ENCODE peak calls at places on chromosome 19, in six cellular contexts. One of them, this sample, is unnamed.

GRCh38 chr19:27652281-27652680 is 1560.7 kb downstream of the UQCRFS1 start:
- DNase-seq in HepG2: no peak
- DNase-seq in GM12878: no peak
- DNase-seq in A549: no peak
- DNase-seq in endothelial cell of umbilical vein: no peak
- DNase-seq in K562: no peak
- DNase-seq in this sample: no peak

GRCh38 chr19:55693336-55693974 is 18.4 kb downstream of the EPN1 start:
- DNase-seq in HepG2: no peak
- DNase-seq in GM12878: no peak
- DNase-seq in A549: no peak
- DNase-seq in endothelial cell of umbilical vein: no peak
- DNase-seq in K562: no peak
- DNase-seq in this sample: no peak

GRCh38 chr19:52603558-52604207 is 33.6 kb downstream of the ZNF701 start:
- DNase-seq in HepG2: no peak
- DNase-seq in GM12878: no peak
- DNase-seq in A549: no peak
- DNase-seq in endothelial cell of umbilical vein: no peak
- DNase-seq in K562: no peak
- DNase-seq in this sample: peak; percentile 15

GRCh38 chr19:47391510-47392223 is 27.7 kb downstream of the MEIS3 start:
- DNase-seq in HepG2: peak; percentile 58
- DNase-seq in GM12878: peak; percentile 12
- DNase-seq in A549: peak; percentile 75
- DNase-seq in endothelial cell of umbilical vein: peak; percentile 60
- DNase-seq in K562: peak; percentile 83
- DNase-seq in this sample: peak; percentile 95

GRCh38 chr19:33394006-33394722 is 20.7 kb downstream of the CEBPG start:
- DNase-seq in HepG2: peak; percentile 55
- DNase-seq in GM12878: no peak
- DNase-seq in A549: no peak
- DNase-seq in endothelial cell of umbilical vein: no peak
- DNase-seq in K562: no peak
- DNase-seq in this sample: peak; percentile 83

GRCh38 chr19:43562698-43563241 is 12.6 kb downstream of the XRCC1 start:
- DNase-seq in HepG2: no peak
- DNase-seq in GM12878: peak; percentile 91
- DNase-seq in A549: no peak
- DNase-seq in endothelial cell of umbilical vein: peak; percentile 53
- DNase-seq in K562: no peak
- DNase-seq in this sample: peak; percentile 94

GRCh38 chr19:13066933-13067831 is 35.5 kb downstream of the LYL1 start:
- DNase-seq in HepG2: no peak
- DNase-seq in GM12878: no peak
- DNase-seq in A549: no peak
- DNase-seq in endothelial cell of umbilical vein: no peak
- DNase-seq in K562: no peak
- DNase-seq in this sample: no peak

GRCh38 chr19:39428309-39429112 is 7.2 kb downstream of the RPS16 start:
- DNase-seq in HepG2: peak; percentile 66
- DNase-seq in GM12878: no peak
- DNase-seq in A549: peak; percentile 81
- DNase-seq in endothelial cell of umbilical vein: peak; percentile 86
- DNase-seq in K562: no peak
- DNase-seq in this sample: no peak

GRCh38 chr19:33376423-33376822 is 2.9 kb downstream of the CEBPG start:
- DNase-seq in HepG2: peak; percentile 45
- DNase-seq in GM12878: no peak
- DNase-seq in A549: peak; percentile 81
- DNase-seq in endothelial cell of umbilical vein: peak; percentile 92
- DNase-seq in K562: no peak
- DNase-seq in this sample: no peak

GRCh38 chr19:40280608-40281221 is 4.4 kb downstream of the AKT2 start:
- DNase-seq in HepG2: no peak
- DNase-seq in GM12878: no peak
- DNase-seq in A549: no peak
- DNase-seq in endothelial cell of umbilical vein: no peak
- DNase-seq in K562: no peak
- DNase-seq in this sample: no peak

GRCh38 chr19:2175742-2176141 is 12.0 kb downstream of the DOT1L start:
- DNase-seq in HepG2: no peak
- DNase-seq in GM12878: no peak
- DNase-seq in A549: no peak
- DNase-seq in endothelial cell of umbilical vein: no peak
- DNase-seq in K562: no peak
- DNase-seq in this sample: no peak

GRCh38 chr19:45152504-45153338 is 8.1 kb downstream of the NKPD1 start:
- DNase-seq in HepG2: no peak
- DNase-seq in GM12878: no peak
- DNase-seq in A549: no peak
- DNase-seq in endothelial cell of umbilical vein: peak; percentile 48
- DNase-seq in K562: no peak
- DNase-seq in this sample: no peak

GRCh38 chr19:17510220-17510993 is 1.0 kb upstream of the PGLS start:
- DNase-seq in HepG2: no peak
- DNase-seq in GM12878: no peak
- DNase-seq in A549: no peak
- DNase-seq in endothelial cell of umbilical vein: peak; percentile 32
- DNase-seq in K562: peak; percentile 31
- DNase-seq in this sample: peak; percentile 46

GRCh38 chr19:28966737-28967401 is 246.1 kb downstream of the UQCRFS1 start:
- DNase-seq in HepG2: no peak
- DNase-seq in GM12878: no peak
- DNase-seq in A549: no peak
- DNase-seq in endothelial cell of umbilical vein: no peak
- DNase-seq in K562: no peak
- DNase-seq in this sample: no peak

GRCh38 chr19:46828484-46828883 is 22.2 kb downstream of the AP2S1 start:
- DNase-seq in HepG2: no peak
- DNase-seq in GM12878: no peak
- DNase-seq in A549: no peak
- DNase-seq in endothelial cell of umbilical vein: peak; percentile 30
- DNase-seq in K562: no peak
- DNase-seq in this sample: no peak

GRCh38 chr19:47230122-47230920 is 678 bp downstream of the BBC3 start:
- DNase-seq in HepG2: peak; percentile 32
- DNase-seq in GM12878: no peak
- DNase-seq in A549: no peak
- DNase-seq in endothelial cell of umbilical vein: peak; percentile 61
- DNase-seq in K562: peak; percentile 87
- DNase-seq in this sample: peak; percentile 86

GRCh38 chr19:44573647-44574046 is 39.7 kb upstream of the IGSF23 start:
- DNase-seq in HepG2: no peak
- DNase-seq in GM12878: no peak
- DNase-seq in A549: no peak
- DNase-seq in endothelial cell of umbilical vein: no peak
- DNase-seq in K562: peak; percentile 51
- DNase-seq in this sample: no peak

GRCh38 chr19:3423183-3423829 is 56.9 kb downstream of the NFIC start:
- DNase-seq in HepG2: no peak
- DNase-seq in GM12878: no peak
- DNase-seq in A549: no peak
- DNase-seq in endothelial cell of umbilical vein: peak; percentile 45
- DNase-seq in K562: peak; percentile 68
- DNase-seq in this sample: no peak

GRCh38 chr19:46660008-46660517 is 919 bp downstream of the DACT3 start:
- DNase-seq in HepG2: no peak
- DNase-seq in GM12878: no peak
- DNase-seq in A549: no peak
- DNase-seq in endothelial cell of umbilical vein: no peak
- DNase-seq in K562: peak; percentile 65
- DNase-seq in this sample: peak; percentile 62

GRCh38 chr19:15418112-15418587 is 638 bp downstream of the AKAP8L start:
- DNase-seq in HepG2: no peak
- DNase-seq in GM12878: no peak
- DNase-seq in A549: peak; percentile 21
- DNase-seq in endothelial cell of umbilical vein: no peak
- DNase-seq in K562: peak; percentile 43
- DNase-seq in this sample: no peak

GRCh38 chr19:53172892-53173291 is 14.0 kb upstream of the ZNF347 start:
- DNase-seq in HepG2: peak; percentile 12
- DNase-seq in GM12878: no peak
- DNase-seq in A549: no peak
- DNase-seq in endothelial cell of umbilical vein: no peak
- DNase-seq in K562: peak; percentile 19
- DNase-seq in this sample: no peak

GRCh38 chr19:12789098-12789903 is 2.0 kb upstream of the JUNB start:
- DNase-seq in HepG2: no peak
- DNase-seq in GM12878: no peak
- DNase-seq in A549: no peak
- DNase-seq in endothelial cell of umbilical vein: peak; percentile 28
- DNase-seq in K562: peak; percentile 50
- DNase-seq in this sample: no peak

GRCh38 chr19:31290926-31291590 is 58.2 kb downstream of the TSHZ3 start:
- DNase-seq in HepG2: no peak
- DNase-seq in GM12878: no peak
- DNase-seq in A549: no peak
- DNase-seq in endothelial cell of umbilical vein: no peak
- DNase-seq in K562: no peak
- DNase-seq in this sample: no peak

GRCh38 chr19:31296741-31297390 is 52.4 kb downstream of the TSHZ3 start:
- DNase-seq in HepG2: no peak
- DNase-seq in GM12878: no peak
- DNase-seq in A549: no peak
- DNase-seq in endothelial cell of umbilical vein: no peak
- DNase-seq in K562: no peak
- DNase-seq in this sample: no peak

GRCh38 chr19:31297991-31298390 is 51.2 kb downstream of the TSHZ3 start:
- DNase-seq in HepG2: no peak
- DNase-seq in GM12878: no peak
- DNase-seq in A549: no peak
- DNase-seq in endothelial cell of umbilical vein: no peak
- DNase-seq in K562: no peak
- DNase-seq in this sample: no peak

GRCh38 chr19:31292639-31293185 is 56.5 kb downstream of the TSHZ3 start:
- DNase-seq in HepG2: no peak
- DNase-seq in GM12878: no peak
- DNase-seq in A549: no peak
- DNase-seq in endothelial cell of umbilical vein: no peak
- DNase-seq in K562: no peak
- DNase-seq in this sample: no peak

GRCh38 chr19:31294189-31294588 is 55.0 kb downstream of the TSHZ3 start:
- DNase-seq in HepG2: no peak
- DNase-seq in GM12878: no peak
- DNase-seq in A549: no peak
- DNase-seq in endothelial cell of umbilical vein: no peak
- DNase-seq in K562: no peak
- DNase-seq in this sample: no peak
- TF ChIP-seq MYC in HepG2: no peak
- TF ChIP-seq MYC in GM12878: no peak
- TF ChIP-seq MYC in A549: no peak
- TF ChIP-seq MYC in endothelial cell of umbilical vein: no peak
- TF ChIP-seq MYC in K562: no peak
- TF ChIP-seq MYC in this sample: no peak

DNA sequence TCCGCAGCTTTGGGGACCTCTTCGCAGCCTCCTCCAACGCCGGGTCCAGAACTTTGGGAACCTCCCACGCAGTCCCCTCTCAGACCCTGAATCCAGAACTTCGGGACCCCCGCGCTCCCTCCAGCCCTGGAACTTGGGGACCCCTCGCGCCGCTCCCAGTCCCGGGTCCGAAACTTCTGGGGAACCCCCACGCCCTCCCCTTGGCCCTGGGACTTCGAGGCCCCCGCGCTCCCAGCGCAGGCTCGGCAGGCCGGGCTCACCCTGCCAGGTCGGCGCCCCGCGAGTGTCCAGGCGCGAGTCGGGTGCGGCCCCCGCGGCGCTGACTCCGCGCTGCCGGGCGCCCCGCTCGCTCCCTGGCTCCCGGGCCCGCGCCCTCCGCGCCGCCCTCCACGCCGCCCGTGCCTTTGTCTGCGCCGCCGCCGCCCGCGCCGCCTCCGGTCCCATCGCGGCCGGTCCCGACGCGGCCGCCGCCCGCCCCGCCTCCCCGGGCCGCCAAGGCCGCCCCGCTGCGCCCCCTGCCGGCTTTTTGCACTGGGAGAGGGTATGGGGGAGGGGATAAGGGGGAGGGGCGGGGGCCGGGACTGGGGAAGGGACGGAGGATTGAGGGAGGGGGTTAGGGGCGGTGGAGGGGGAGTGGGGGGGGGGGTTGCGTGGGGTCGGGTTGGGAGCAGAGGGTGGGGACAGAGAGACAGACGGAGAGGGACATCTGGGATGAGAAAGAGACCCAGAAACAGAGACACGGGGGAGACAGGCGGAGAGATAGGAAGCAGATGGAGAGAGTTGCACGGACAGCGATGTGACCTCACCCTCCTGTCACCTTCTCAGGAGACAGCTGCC is at the start of gene HOMER3:
- DNase-seq in HepG2: no peak
- DNase-seq in GM12878: no peak
- DNase-seq in A549: peak; percentile 79
- DNase-seq in endothelial cell of umbilical vein: peak; percentile 20
- DNase-seq in K562: peak; percentile 85
- DNase-seq in this sample: peak; percentile 74
- TF ChIP-seq POLR2A in HepG2: no peak
- TF ChIP-seq POLR2A in GM12878: no peak
- TF ChIP-seq POLR2A in A549: no peak
- TF ChIP-seq POLR2A in endothelial cell of umbilical vein: no peak
- TF ChIP-seq POLR2A in K562: no peak
- TF ChIP-seq POLR2A in this sample: peak; percentile 20

DNA sequence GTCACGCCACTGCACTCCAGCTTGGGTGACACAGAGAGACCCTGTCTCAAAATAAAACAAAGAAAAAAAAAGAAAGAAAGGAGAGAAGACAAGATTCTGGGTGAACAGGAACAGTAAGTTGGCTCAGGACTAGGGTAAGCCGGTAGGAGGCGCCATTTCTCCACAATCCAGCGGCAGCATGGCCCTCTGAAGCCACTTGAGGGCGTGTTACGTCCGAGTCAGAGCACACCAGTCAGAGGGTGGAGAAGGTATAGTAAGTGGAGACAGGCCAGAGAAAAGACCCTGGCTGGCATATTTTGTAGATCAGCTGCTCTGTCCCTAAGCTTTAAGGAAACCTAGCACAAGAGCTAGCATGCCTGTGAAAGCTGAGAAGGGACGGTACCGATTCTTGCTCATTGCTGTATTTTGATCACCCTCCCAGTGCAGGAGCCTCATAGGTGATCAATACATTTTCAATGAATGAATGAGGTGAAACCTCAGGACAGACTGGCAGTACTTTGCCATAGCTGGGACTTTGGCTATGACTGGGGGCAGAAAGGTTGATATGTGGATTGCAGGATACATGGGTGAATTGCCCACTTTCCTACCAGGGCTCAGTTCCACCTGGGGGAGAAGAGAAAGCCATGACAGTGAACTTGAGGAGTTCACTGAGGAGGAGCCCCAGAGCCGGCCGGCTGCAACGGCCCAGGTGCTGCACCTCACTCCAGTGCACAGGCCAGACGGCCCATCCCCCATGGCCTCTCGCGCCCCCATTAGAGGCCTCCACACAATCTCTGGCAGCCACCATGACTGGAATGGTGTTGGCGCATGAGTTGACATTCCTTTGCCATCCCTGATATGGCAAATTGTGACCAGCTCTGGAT is 23.5 kb downstream of the POU2F2 start:
- DNase-seq in HepG2: peak; percentile 74
- DNase-seq in GM12878: peak; percentile 72
- DNase-seq in A549: peak; percentile 98
- DNase-seq in endothelial cell of umbilical vein: peak; percentile 90
- DNase-seq in K562: peak; percentile 91
- DNase-seq in this sample: peak; percentile 87
- TF ChIP-seq CTCF in HepG2: peak; percentile 96
- TF ChIP-seq CTCF in GM12878: peak; percentile 100
- TF ChIP-seq CTCF in A549: peak; percentile 100
- TF ChIP-seq CTCF in endothelial cell of umbilical vein: peak; percentile 99
- TF ChIP-seq CTCF in K562: peak; percentile 100
- TF ChIP-seq CTCF in this sample: peak; percentile 98

GRCh38 chr19:7533281-7533819 is 2.2 kb upstream of the PNPLA6 start:
- DNase-seq in HepG2: no peak
- DNase-seq in GM12878: no peak
- DNase-seq in A549: no peak
- DNase-seq in endothelial cell of umbilical vein: peak; percentile 51
- DNase-seq in K562: no peak
- DNase-seq in this sample: no peak
- TF ChIP-seq MYC in HepG2: no peak
- TF ChIP-seq MYC in GM12878: no peak
- TF ChIP-seq MYC in A549: no peak
- TF ChIP-seq MYC in endothelial cell of umbilical vein: no peak
- TF ChIP-seq MYC in K562: no peak
- TF ChIP-seq MYC in this sample: no peak

This sample was measured in NB4.